ENCODE peak calls at places on chromosomes 11 and 22, in six cellular contexts. One of them, this sample, is unnamed. For H3K36me3, the result is how much of the 10 kb centered on the place peaks cover.

GRCh38 chr11:2587132-2587930 is 112.5 kb downstream of the KCNQ1OT1 start:
- DNase-seq in aorta: peak
- DNase-seq in colonic mucosa: no peak
- DNase-seq in uterus: no peak
- DNase-seq in PC-9: no peak
- DNase-seq in iPS DF 6.9: no peak
- DNase-seq in this sample: no peak

GRCh38 chr11:76232026-76232665 is 25.8 kb upstream of the WNT11 start:
- DNase-seq in aorta: no peak
- DNase-seq in colonic mucosa: peak
- DNase-seq in uterus: no peak
- DNase-seq in PC-9: no peak
- DNase-seq in iPS DF 6.9: no peak
- DNase-seq in this sample: no peak

GRCh38 chr11:33533668-33534067 is 167.0 kb downstream of the C11orf91 start:
- DNase-seq in aorta: no peak
- DNase-seq in colonic mucosa: no peak
- DNase-seq in uterus: no peak
- DNase-seq in PC-9: no peak
- DNase-seq in iPS DF 6.9: no peak
- DNase-seq in this sample: no peak

GRCh38 chr11:123314972-123315371 is 115.1 kb upstream of the GRAMD1B start:
- DNase-seq in aorta: no peak
- DNase-seq in colonic mucosa: no peak
- DNase-seq in uterus: no peak
- DNase-seq in PC-9: no peak
- DNase-seq in iPS DF 6.9: no peak
- DNase-seq in this sample: no peak

GRCh38 chr22:17199131-17199731 is 20.0 kb downstream of the ADA2 start:
- DNase-seq in aorta: no peak
- DNase-seq in colonic mucosa: no peak
- DNase-seq in uterus: peak
- DNase-seq in PC-9: no peak
- DNase-seq in iPS DF 6.9: peak
- DNase-seq in this sample: no peak

GRCh38 chr11:31582697-31583096 is 73.1 kb downstream of the ELP4 start:
- DNase-seq in aorta: no peak
- DNase-seq in colonic mucosa: no peak
- DNase-seq in uterus: no peak
- DNase-seq in PC-9: no peak
- DNase-seq in iPS DF 6.9: no peak
- DNase-seq in this sample: no peak

GRCh38 chr11:76693791-76694190 is 23.2 kb upstream of the LRRC32 start:
- DNase-seq in aorta: no peak
- DNase-seq in colonic mucosa: no peak
- DNase-seq in uterus: no peak
- DNase-seq in PC-9: no peak
- DNase-seq in iPS DF 6.9: no peak
- DNase-seq in this sample: no peak

GRCh38 chr11:73404048-73404447 is 27.8 kb downstream of the RELT start:
- DNase-seq in aorta: peak
- DNase-seq in colonic mucosa: no peak
- DNase-seq in uterus: peak
- DNase-seq in PC-9: no peak
- DNase-seq in iPS DF 6.9: peak
- DNase-seq in this sample: no peak

GRCh38 chr11:34468209-34468841 is 29.6 kb downstream of the CAT start:
- DNase-seq in aorta: no peak
- DNase-seq in colonic mucosa: peak
- DNase-seq in uterus: no peak
- DNase-seq in PC-9: peak
- DNase-seq in iPS DF 6.9: peak
- DNase-seq in this sample: no peak

GRCh38 chr22:30582051-30582450 is 7.6 kb upstream of the GAL3ST1 start:
- DNase-seq in aorta: no peak
- DNase-seq in colonic mucosa: no peak
- DNase-seq in uterus: no peak
- DNase-seq in PC-9: no peak
- DNase-seq in iPS DF 6.9: no peak
- DNase-seq in this sample: no peak
- H3K36me3 ChIP-seq in aorta: under half
- H3K36me3 ChIP-seq in colonic mucosa: under half
- H3K36me3 ChIP-seq in uterus: under half
- H3K36me3 ChIP-seq in PC-9: half or more
- H3K36me3 ChIP-seq in iPS DF 6.9: half or more
- H3K36me3 ChIP-seq in this sample: half or more

GRCh38 chr11:17580271-17580670 is 33.2 kb downstream of the OTOG start:
- DNase-seq in aorta: no peak
- DNase-seq in colonic mucosa: no peak
- DNase-seq in uterus: no peak
- DNase-seq in PC-9: no peak
- DNase-seq in iPS DF 6.9: no peak
- DNase-seq in this sample: no peak
- H3K36me3 ChIP-seq in aorta: under half
- H3K36me3 ChIP-seq in colonic mucosa: under half
- H3K36me3 ChIP-seq in uterus: under half
- H3K36me3 ChIP-seq in PC-9: under half
- H3K36me3 ChIP-seq in iPS DF 6.9: under half
- H3K36me3 ChIP-seq in this sample: under half

GRCh38 chr11:134153147-134153905 is 70.4 kb downstream of the NCAPD3 start:
- DNase-seq in aorta: no peak
- DNase-seq in colonic mucosa: no peak
- DNase-seq in uterus: no peak
- DNase-seq in PC-9: no peak
- DNase-seq in iPS DF 6.9: no peak
- DNase-seq in this sample: no peak
- H3K36me3 ChIP-seq in aorta: under half
- H3K36me3 ChIP-seq in colonic mucosa: under half
- H3K36me3 ChIP-seq in uterus: under half
- H3K36me3 ChIP-seq in PC-9: under half
- H3K36me3 ChIP-seq in iPS DF 6.9: half or more
- H3K36me3 ChIP-seq in this sample: under half

DNA sequence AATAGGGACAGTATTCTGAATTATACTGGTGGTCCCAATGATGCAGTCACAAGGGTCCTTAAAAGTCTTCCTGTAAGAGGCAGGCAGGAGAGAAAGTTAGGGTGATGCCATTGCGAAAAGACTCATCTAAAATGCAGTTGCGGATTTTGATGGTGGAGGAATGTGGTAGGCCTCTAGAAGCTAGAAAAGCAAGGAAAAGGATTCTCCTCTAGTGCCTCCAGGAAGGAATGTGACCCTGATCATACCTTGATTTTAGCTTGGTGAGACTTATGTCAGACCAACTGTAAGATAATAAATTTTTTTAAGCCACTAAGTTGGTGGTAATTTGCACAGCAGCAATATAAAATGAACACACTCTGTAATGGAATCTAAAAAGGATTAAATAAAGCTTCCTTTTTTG is 33.8 kb downstream of the CHORDC1 start:
- DNase-seq in aorta: no peak
- DNase-seq in colonic mucosa: no peak
- DNase-seq in uterus: no peak
- DNase-seq in PC-9: no peak
- DNase-seq in iPS DF 6.9: no peak
- DNase-seq in this sample: no peak
- H3K36me3 ChIP-seq in aorta: under half
- H3K36me3 ChIP-seq in colonic mucosa: under half
- H3K36me3 ChIP-seq in uterus: under half
- H3K36me3 ChIP-seq in PC-9: under half
- H3K36me3 ChIP-seq in iPS DF 6.9: under half
- H3K36me3 ChIP-seq in this sample: under half

GRCh38 chr11:1281326-1281973 is 28.0 kb downstream of the TOLLIP start:
- DNase-seq in aorta: no peak
- DNase-seq in colonic mucosa: no peak
- DNase-seq in uterus: no peak
- DNase-seq in PC-9: no peak
- DNase-seq in iPS DF 6.9: no peak
- DNase-seq in this sample: no peak

GRCh38 chr11:1278766-1279673 is 30.4 kb downstream of the TOLLIP start:
- DNase-seq in aorta: no peak
- DNase-seq in colonic mucosa: no peak
- DNase-seq in uterus: no peak
- DNase-seq in PC-9: no peak
- DNase-seq in iPS DF 6.9: no peak
- DNase-seq in this sample: no peak

GRCh38 chr11:1277936-1278512 is 31.4 kb downstream of the TOLLIP start:
- DNase-seq in aorta: no peak
- DNase-seq in colonic mucosa: no peak
- DNase-seq in uterus: no peak
- DNase-seq in PC-9: no peak
- DNase-seq in iPS DF 6.9: no peak
- DNase-seq in this sample: no peak

GRCh38 chr11:1280116-1281035 is 29.1 kb downstream of the TOLLIP start:
- DNase-seq in aorta: no peak
- DNase-seq in colonic mucosa: no peak
- DNase-seq in uterus: no peak
- DNase-seq in PC-9: no peak
- DNase-seq in iPS DF 6.9: no peak
- DNase-seq in this sample: no peak

DNA sequence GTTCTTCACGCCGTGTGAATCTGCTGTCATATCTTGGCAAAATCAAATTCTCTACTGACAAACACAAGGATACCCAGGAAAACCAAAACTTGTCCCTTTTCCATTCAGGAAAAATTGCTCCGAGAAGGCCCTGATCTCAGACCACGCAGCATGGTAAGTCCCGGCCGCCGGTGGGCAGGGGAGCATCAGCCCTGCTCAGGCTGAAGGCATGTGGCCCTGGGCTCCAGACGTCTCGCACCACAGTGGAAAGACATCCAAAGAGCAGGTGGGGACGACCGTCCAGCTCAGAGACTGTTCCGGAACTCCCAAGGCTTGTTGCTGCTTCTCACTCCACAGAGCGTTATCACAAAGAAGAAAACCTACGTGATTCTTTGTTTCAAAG is 29.8 kb downstream of the TOLLIP start:
- DNase-seq in aorta: no peak
- DNase-seq in colonic mucosa: no peak
- DNase-seq in uterus: no peak
- DNase-seq in PC-9: no peak
- DNase-seq in iPS DF 6.9: no peak
- DNase-seq in this sample: no peak
- H3K36me3 ChIP-seq in aorta: under half
- H3K36me3 ChIP-seq in colonic mucosa: under half
- H3K36me3 ChIP-seq in uterus: under half
- H3K36me3 ChIP-seq in PC-9: under half
- H3K36me3 ChIP-seq in iPS DF 6.9: under half
- H3K36me3 ChIP-seq in this sample: under half

This sample was measured in BJ.